ENCODE peak calls at places on chromosome 4, in eight cellular contexts. One of them, this sample, is unnamed.

GRCh38 chr4:53119685-53120084 is 246.2 kb downstream of the SCFD2 start:
- DNase-seq in AG09309: peak; percentile 49
- DNase-seq in T-helper 2 cell: no peak
- DNase-seq in NCI-H1694 treated with DMSO at 0.1 percent for 48 hours: no peak
- DNase-seq in RPMI7951: peak; percentile 72
- DNase-seq in suprapubic skin: no peak
- DNase-seq in dermis blood vessel endothelial cell: peak; percentile 34
- DNase-seq in mesothelial cell of epicardium: no peak
- DNase-seq in this sample: no peak

GRCh38 chr4:3037957-3038451 is 36.3 kb downstream of the HTT-AS start:
- DNase-seq in AG09309: no peak
- DNase-seq in T-helper 2 cell: no peak
- DNase-seq in NCI-H1694 treated with DMSO at 0.1 percent for 48 hours: no peak
- DNase-seq in RPMI7951: peak; percentile 17
- DNase-seq in suprapubic skin: no peak
- DNase-seq in dermis blood vessel endothelial cell: no peak
- DNase-seq in mesothelial cell of epicardium: no peak
- DNase-seq in this sample: peak; percentile 68

GRCh38 chr4:27861381-27861787 is 1000.7 kb downstream of the STIM2 start:
- DNase-seq in AG09309: peak; percentile 51
- DNase-seq in T-helper 2 cell: no peak
- DNase-seq in NCI-H1694 treated with DMSO at 0.1 percent for 48 hours: no peak
- DNase-seq in RPMI7951: peak; percentile 2
- DNase-seq in suprapubic skin: no peak
- DNase-seq in dermis blood vessel endothelial cell: no peak
- DNase-seq in mesothelial cell of epicardium: no peak
- DNase-seq in this sample: peak; percentile 2

GRCh38 chr4:175884048-175884447 is 72.0 kb upstream of the GPM6A start:
- DNase-seq in AG09309: no peak
- DNase-seq in T-helper 2 cell: no peak
- DNase-seq in NCI-H1694 treated with DMSO at 0.1 percent for 48 hours: no peak
- DNase-seq in RPMI7951: no peak
- DNase-seq in suprapubic skin: no peak
- DNase-seq in dermis blood vessel endothelial cell: no peak
- DNase-seq in mesothelial cell of epicardium: no peak
- DNase-seq in this sample: no peak

GRCh38 chr4:166435449-166435848 is 562.4 kb downstream of the TLL1 start:
- DNase-seq in AG09309: peak; percentile 48
- DNase-seq in T-helper 2 cell: no peak
- DNase-seq in NCI-H1694 treated with DMSO at 0.1 percent for 48 hours: no peak
- DNase-seq in RPMI7951: peak; percentile 97
- DNase-seq in suprapubic skin: no peak
- DNase-seq in dermis blood vessel endothelial cell: peak; percentile 0
- DNase-seq in mesothelial cell of epicardium: no peak
- DNase-seq in this sample: no peak

GRCh38 chr4:27066591-27066990 is 205.9 kb downstream of the STIM2 start:
- DNase-seq in AG09309: no peak
- DNase-seq in T-helper 2 cell: no peak
- DNase-seq in NCI-H1694 treated with DMSO at 0.1 percent for 48 hours: no peak
- DNase-seq in RPMI7951: no peak
- DNase-seq in suprapubic skin: no peak
- DNase-seq in dermis blood vessel endothelial cell: no peak
- DNase-seq in mesothelial cell of epicardium: no peak
- DNase-seq in this sample: peak; percentile 22

GRCh38 chr4:36281384-36282106 is at the start of gene DTHD1:
- DNase-seq in AG09309: no peak
- DNase-seq in T-helper 2 cell: no peak
- DNase-seq in NCI-H1694 treated with DMSO at 0.1 percent for 48 hours: no peak
- DNase-seq in RPMI7951: no peak
- DNase-seq in suprapubic skin: no peak
- DNase-seq in dermis blood vessel endothelial cell: no peak
- DNase-seq in mesothelial cell of epicardium: no peak
- DNase-seq in this sample: no peak

GRCh38 chr4:128107766-128108165 is 46.7 kb downstream of the LARP1B start:
- DNase-seq in AG09309: peak; percentile 5
- DNase-seq in T-helper 2 cell: no peak
- DNase-seq in NCI-H1694 treated with DMSO at 0.1 percent for 48 hours: no peak
- DNase-seq in RPMI7951: no peak
- DNase-seq in suprapubic skin: no peak
- DNase-seq in dermis blood vessel endothelial cell: no peak
- DNase-seq in mesothelial cell of epicardium: no peak
- DNase-seq in this sample: no peak

GRCh38 chr4:69092190-69092589 is 4.1 kb upstream of the UGT2B7 start:
- DNase-seq in AG09309: no peak
- DNase-seq in T-helper 2 cell: no peak
- DNase-seq in NCI-H1694 treated with DMSO at 0.1 percent for 48 hours: no peak
- DNase-seq in RPMI7951: peak; percentile 1
- DNase-seq in suprapubic skin: no peak
- DNase-seq in dermis blood vessel endothelial cell: no peak
- DNase-seq in mesothelial cell of epicardium: no peak
- DNase-seq in this sample: no peak

GRCh38 chr4:24664956-24665355 is 80.6 kb upstream of the DHX15 start:
- DNase-seq in AG09309: peak; percentile 38
- DNase-seq in T-helper 2 cell: no peak
- DNase-seq in NCI-H1694 treated with DMSO at 0.1 percent for 48 hours: no peak
- DNase-seq in RPMI7951: peak; percentile 37
- DNase-seq in suprapubic skin: no peak
- DNase-seq in dermis blood vessel endothelial cell: no peak
- DNase-seq in mesothelial cell of epicardium: no peak
- DNase-seq in this sample: no peak

GRCh38 chr4:15740764-15741404 is 37.2 kb upstream of the CD38 start:
- DNase-seq in AG09309: no peak
- DNase-seq in T-helper 2 cell: no peak
- DNase-seq in NCI-H1694 treated with DMSO at 0.1 percent for 48 hours: no peak
- DNase-seq in RPMI7951: no peak
- DNase-seq in suprapubic skin: no peak
- DNase-seq in dermis blood vessel endothelial cell: no peak
- DNase-seq in mesothelial cell of epicardium: no peak
- DNase-seq in this sample: no peak

GRCh38 chr4:169314906-169315305 is 44.1 kb upstream of the SH3RF1 start:
- DNase-seq in AG09309: no peak
- DNase-seq in T-helper 2 cell: no peak
- DNase-seq in NCI-H1694 treated with DMSO at 0.1 percent for 48 hours: peak; percentile 54
- DNase-seq in RPMI7951: peak; percentile 66
- DNase-seq in suprapubic skin: no peak
- DNase-seq in dermis blood vessel endothelial cell: peak; percentile 86
- DNase-seq in mesothelial cell of epicardium: peak; percentile 56
- DNase-seq in this sample: no peak

GRCh38 chr4:86670739-86671138 is 76.6 kb downstream of the PTPN13 start:
- DNase-seq in AG09309: peak; percentile 33
- DNase-seq in T-helper 2 cell: no peak
- DNase-seq in NCI-H1694 treated with DMSO at 0.1 percent for 48 hours: no peak
- DNase-seq in RPMI7951: peak; percentile 52
- DNase-seq in suprapubic skin: no peak
- DNase-seq in dermis blood vessel endothelial cell: no peak
- DNase-seq in mesothelial cell of epicardium: no peak
- DNase-seq in this sample: no peak

This sample was measured in KBM-7.